ENCODE peak calls at places on chromosomes 12 and 14, in eight cellular contexts. One of them, this sample, is unnamed.

GRCh38 chr12:46364777-46365580 is 7.6 kb downstream of the SLC38A2 start:
- DNase-seq in hepatocyte: peak; percentile 42
- DNase-seq in lower lobe of right lung: no peak
- DNase-seq in GM23338: no peak
- DNase-seq in CD8-positive, alpha-beta T cell: no peak
- DNase-seq in endodermal cell: no peak
- DNase-seq in SK-N-SH: no peak
- DNase-seq in RWPE1: no peak
- DNase-seq in this sample: no peak

GRCh38 chr12:110279561-110279960 is 1.5 kb upstream of the ATP2A2 start:
- DNase-seq in hepatocyte: no peak
- DNase-seq in lower lobe of right lung: no peak
- DNase-seq in GM23338: peak; percentile 24
- DNase-seq in CD8-positive, alpha-beta T cell: no peak
- DNase-seq in endodermal cell: peak; percentile 59
- DNase-seq in SK-N-SH: no peak
- DNase-seq in RWPE1: no peak
- DNase-seq in this sample: no peak

GRCh38 chr14:68958553-68958952 is 20.5 kb downstream of the ACTN1 start:
- DNase-seq in hepatocyte: no peak
- DNase-seq in lower lobe of right lung: no peak
- DNase-seq in GM23338: no peak
- DNase-seq in CD8-positive, alpha-beta T cell: no peak
- DNase-seq in endodermal cell: no peak
- DNase-seq in SK-N-SH: no peak
- DNase-seq in RWPE1: no peak
- DNase-seq in this sample: no peak

GRCh38 chr14:50830932-50831703 is at the start of gene NIN:
- DNase-seq in hepatocyte: peak; percentile 92
- DNase-seq in lower lobe of right lung: peak; percentile 87
- DNase-seq in GM23338: peak; percentile 88
- DNase-seq in CD8-positive, alpha-beta T cell: peak; percentile 62
- DNase-seq in endodermal cell: peak; percentile 84
- DNase-seq in SK-N-SH: peak; percentile 94
- DNase-seq in RWPE1: peak; percentile 79
- DNase-seq in this sample: no peak

GRCh38 chr14:53912121-53912520 is 44.5 kb downstream of the BMP4 start:
- DNase-seq in hepatocyte: peak; percentile 42
- DNase-seq in lower lobe of right lung: no peak
- DNase-seq in GM23338: no peak
- DNase-seq in CD8-positive, alpha-beta T cell: no peak
- DNase-seq in endodermal cell: no peak
- DNase-seq in SK-N-SH: no peak
- DNase-seq in RWPE1: no peak
- DNase-seq in this sample: no peak

GRCh38 chr12:105574056-105574715 is 243.7 kb downstream of the C12orf75 start:
- DNase-seq in hepatocyte: no peak
- DNase-seq in lower lobe of right lung: no peak
- DNase-seq in GM23338: no peak
- DNase-seq in CD8-positive, alpha-beta T cell: no peak
- DNase-seq in endodermal cell: no peak
- DNase-seq in SK-N-SH: no peak
- DNase-seq in RWPE1: peak; percentile 37
- DNase-seq in this sample: no peak

GRCh38 chr12:55742719-55743130 is at the start of gene GDF11:
- DNase-seq in hepatocyte: peak; percentile 93
- DNase-seq in lower lobe of right lung: peak; percentile 74
- DNase-seq in GM23338: peak; percentile 91
- DNase-seq in CD8-positive, alpha-beta T cell: peak; percentile 67
- DNase-seq in endodermal cell: peak; percentile 95
- DNase-seq in SK-N-SH: no peak
- DNase-seq in RWPE1: peak; percentile 80
- DNase-seq in this sample: no peak

GRCh38 chr14:79165460-79166080 is 995.4 kb downstream of the NRXN3 start:
- DNase-seq in hepatocyte: no peak
- DNase-seq in lower lobe of right lung: no peak
- DNase-seq in GM23338: no peak
- DNase-seq in CD8-positive, alpha-beta T cell: no peak
- DNase-seq in endodermal cell: no peak
- DNase-seq in SK-N-SH: no peak
- DNase-seq in RWPE1: no peak
- DNase-seq in this sample: no peak

GRCh38 chr12:78210494-78210860 is 379.8 kb downstream of the NAV3 start:
- DNase-seq in hepatocyte: no peak
- DNase-seq in lower lobe of right lung: no peak
- DNase-seq in GM23338: no peak
- DNase-seq in CD8-positive, alpha-beta T cell: no peak
- DNase-seq in endodermal cell: no peak
- DNase-seq in SK-N-SH: no peak
- DNase-seq in RWPE1: no peak
- DNase-seq in this sample: no peak
- H3K27ac ChIP-seq in hepatocyte: no peak overlapping the region
- H3K27ac ChIP-seq in lower lobe of right lung: no peak overlapping the region
- H3K27ac ChIP-seq in GM23338: no peak overlapping the region
- H3K27ac ChIP-seq in CD8-positive, alpha-beta T cell: no peak overlapping the region
- H3K27ac ChIP-seq in endodermal cell: peak overlapping the region; percentile 84
- H3K27ac ChIP-seq in SK-N-SH: peak overlapping the region; percentile 2
- H3K27ac ChIP-seq in RWPE1: no peak overlapping the region
- H3K27ac ChIP-seq in this sample: peak overlapping the region; percentile 77

DNA sequence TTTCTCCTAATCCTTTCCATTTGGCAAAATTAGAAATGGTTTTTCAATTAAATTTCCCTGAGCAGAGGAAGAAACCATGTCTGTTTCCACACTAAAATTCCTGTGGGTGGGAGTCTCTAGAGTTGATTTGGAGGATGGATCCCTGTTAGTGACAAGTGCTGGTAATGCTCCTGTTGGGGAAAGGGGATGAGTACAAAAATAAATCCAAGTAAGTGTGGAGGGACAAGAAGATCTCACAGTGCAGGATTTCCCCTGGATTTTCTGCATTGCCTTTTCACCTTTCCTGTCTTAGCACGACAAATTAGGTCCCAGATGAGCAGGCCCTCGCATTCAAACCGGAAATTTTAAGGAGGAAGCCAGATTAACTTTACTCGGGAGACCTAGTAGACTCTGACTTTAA is 107.5 kb downstream of the DAD1 start:
- DNase-seq in hepatocyte: no peak
- DNase-seq in lower lobe of right lung: no peak
- DNase-seq in GM23338: no peak
- DNase-seq in CD8-positive, alpha-beta T cell: no peak
- DNase-seq in endodermal cell: no peak
- DNase-seq in SK-N-SH: no peak
- DNase-seq in RWPE1: no peak
- DNase-seq in this sample: no peak
- H3K27ac ChIP-seq in hepatocyte: no peak overlapping the region
- H3K27ac ChIP-seq in lower lobe of right lung: no peak overlapping the region
- H3K27ac ChIP-seq in GM23338: peak overlapping the region; percentile 28
- H3K27ac ChIP-seq in CD8-positive, alpha-beta T cell: no peak overlapping the region
- H3K27ac ChIP-seq in endodermal cell: no peak overlapping the region
- H3K27ac ChIP-seq in SK-N-SH: no peak overlapping the region
- H3K27ac ChIP-seq in RWPE1: no peak overlapping the region
- H3K27ac ChIP-seq in this sample: peak overlapping the region; percentile 42

GRCh38 chr12:57235728-57236131 is 6.2 kb downstream of the SHMT2 start:
- DNase-seq in hepatocyte: no peak
- DNase-seq in lower lobe of right lung: no peak
- DNase-seq in GM23338: no peak
- DNase-seq in CD8-positive, alpha-beta T cell: no peak
- DNase-seq in endodermal cell: no peak
- DNase-seq in SK-N-SH: no peak
- DNase-seq in RWPE1: no peak
- DNase-seq in this sample: no peak
- H3K27ac ChIP-seq in hepatocyte: no peak overlapping the region
- H3K27ac ChIP-seq in lower lobe of right lung: peak overlapping the region; percentile 36
- H3K27ac ChIP-seq in GM23338: no peak overlapping the region
- H3K27ac ChIP-seq in CD8-positive, alpha-beta T cell: no peak overlapping the region
- H3K27ac ChIP-seq in endodermal cell: no peak overlapping the region
- H3K27ac ChIP-seq in SK-N-SH: no peak overlapping the region
- H3K27ac ChIP-seq in RWPE1: peak overlapping the region; percentile 57
- H3K27ac ChIP-seq in this sample: peak overlapping the region; percentile 72

DNA sequence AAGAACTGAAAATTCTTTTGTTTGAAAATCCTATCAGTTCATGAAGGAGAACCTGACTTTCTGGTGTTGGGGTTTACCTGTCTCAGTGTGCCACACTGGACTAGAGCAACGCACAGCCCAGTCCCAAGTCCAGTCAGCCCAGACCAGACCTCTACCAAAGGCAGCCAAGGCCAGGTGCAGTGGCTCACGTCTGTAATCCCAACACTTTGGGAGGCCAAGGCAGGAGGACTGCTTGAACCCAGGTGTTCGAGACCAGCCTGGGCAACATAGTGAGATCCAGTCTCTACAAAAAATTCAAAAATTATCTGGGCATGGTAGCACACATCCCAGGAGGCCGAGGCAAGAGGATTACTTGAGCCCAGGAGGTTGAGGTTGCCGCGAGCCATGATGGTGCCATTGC is 4.6 kb downstream of the CCDC85C start:
- DNase-seq in hepatocyte: no peak
- DNase-seq in lower lobe of right lung: no peak
- DNase-seq in GM23338: no peak
- DNase-seq in CD8-positive, alpha-beta T cell: no peak
- DNase-seq in endodermal cell: no peak
- DNase-seq in SK-N-SH: no peak
- DNase-seq in RWPE1: no peak
- DNase-seq in this sample: no peak
- H3K27ac ChIP-seq in hepatocyte: peak overlapping the region; percentile 85
- H3K27ac ChIP-seq in lower lobe of right lung: no peak overlapping the region
- H3K27ac ChIP-seq in GM23338: no peak overlapping the region
- H3K27ac ChIP-seq in CD8-positive, alpha-beta T cell: no peak overlapping the region
- H3K27ac ChIP-seq in endodermal cell: no peak overlapping the region
- H3K27ac ChIP-seq in SK-N-SH: no peak overlapping the region
- H3K27ac ChIP-seq in RWPE1: peak overlapping the region; percentile 1
- H3K27ac ChIP-seq in this sample: no peak overlapping the region

DNA sequence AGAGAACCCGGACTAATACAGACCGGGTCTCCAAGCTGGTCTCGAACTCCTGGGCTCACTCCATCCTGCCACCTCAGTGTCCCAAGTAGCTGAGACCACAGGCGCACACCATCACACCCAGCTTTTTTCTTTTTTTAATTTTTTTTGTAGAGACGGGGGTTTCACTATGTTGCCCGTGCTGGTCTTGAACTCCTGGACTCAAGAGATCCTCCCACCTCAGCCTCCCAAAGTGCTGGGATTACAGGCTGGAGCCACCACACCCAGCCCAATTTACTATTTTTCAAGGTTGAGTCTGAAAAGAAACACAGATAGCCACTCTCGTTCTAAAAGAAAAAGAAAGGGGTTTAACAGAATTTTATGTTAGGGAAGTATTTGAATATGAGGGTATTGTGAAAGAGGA is 1.8 kb downstream of the ERO1A start:
- DNase-seq in hepatocyte: no peak
- DNase-seq in lower lobe of right lung: no peak
- DNase-seq in GM23338: no peak
- DNase-seq in CD8-positive, alpha-beta T cell: no peak
- DNase-seq in endodermal cell: no peak
- DNase-seq in SK-N-SH: no peak
- DNase-seq in RWPE1: no peak
- DNase-seq in this sample: no peak
- H3K27ac ChIP-seq in hepatocyte: peak overlapping the region; percentile 98
- H3K27ac ChIP-seq in lower lobe of right lung: no peak overlapping the region
- H3K27ac ChIP-seq in GM23338: no peak overlapping the region
- H3K27ac ChIP-seq in CD8-positive, alpha-beta T cell: no peak overlapping the region
- H3K27ac ChIP-seq in endodermal cell: no peak overlapping the region
- H3K27ac ChIP-seq in SK-N-SH: no peak overlapping the region
- H3K27ac ChIP-seq in RWPE1: peak overlapping the region; percentile 6
- H3K27ac ChIP-seq in this sample: no peak overlapping the region

DNA sequence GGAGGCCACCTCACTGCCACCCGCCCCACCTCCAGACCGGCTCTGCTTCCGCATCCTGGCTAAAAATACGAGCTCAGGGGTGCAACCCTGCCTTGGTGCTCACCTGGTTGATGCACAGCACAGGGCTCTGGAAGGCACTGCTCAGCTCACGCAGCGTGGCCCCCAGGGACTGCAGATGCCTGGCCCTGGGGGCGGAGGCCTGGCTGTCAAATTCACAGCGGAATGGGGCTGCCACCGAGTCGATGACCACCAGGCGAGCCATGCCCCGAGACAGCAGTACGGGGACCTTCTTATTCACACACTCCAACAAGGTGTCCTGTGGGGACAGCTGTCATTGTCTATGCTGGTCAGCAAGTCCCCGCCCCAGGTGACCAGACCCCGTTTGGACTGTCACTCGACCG is 16.0 kb downstream of the XRCC3 start:
- DNase-seq in hepatocyte: no peak
- DNase-seq in lower lobe of right lung: peak; percentile 37
- DNase-seq in GM23338: no peak
- DNase-seq in CD8-positive, alpha-beta T cell: no peak
- DNase-seq in endodermal cell: no peak
- DNase-seq in SK-N-SH: no peak
- DNase-seq in RWPE1: no peak
- DNase-seq in this sample: no peak
- H3K27ac ChIP-seq in hepatocyte: no peak overlapping the region
- H3K27ac ChIP-seq in lower lobe of right lung: peak overlapping the region; percentile 6
- H3K27ac ChIP-seq in GM23338: no peak overlapping the region
- H3K27ac ChIP-seq in CD8-positive, alpha-beta T cell: no peak overlapping the region
- H3K27ac ChIP-seq in endodermal cell: no peak overlapping the region
- H3K27ac ChIP-seq in SK-N-SH: no peak overlapping the region
- H3K27ac ChIP-seq in RWPE1: peak overlapping the region; percentile 99
- H3K27ac ChIP-seq in this sample: no peak overlapping the region

GRCh38 chr14:74299061-74299545 is 3.6 kb downstream of the ABCD4 start:
- DNase-seq in hepatocyte: no peak
- DNase-seq in lower lobe of right lung: no peak
- DNase-seq in GM23338: no peak
- DNase-seq in CD8-positive, alpha-beta T cell: no peak
- DNase-seq in endodermal cell: peak; percentile 88
- DNase-seq in SK-N-SH: no peak
- DNase-seq in RWPE1: no peak
- DNase-seq in this sample: no peak

GRCh38 chr14:74302160-74302628 is 540 bp downstream of the ABCD4 start:
- DNase-seq in hepatocyte: peak; percentile 63
- DNase-seq in lower lobe of right lung: no peak
- DNase-seq in GM23338: peak; percentile 64
- DNase-seq in CD8-positive, alpha-beta T cell: no peak
- DNase-seq in endodermal cell: no peak
- DNase-seq in SK-N-SH: peak; percentile 67
- DNase-seq in RWPE1: peak; percentile 55
- DNase-seq in this sample: no peak

GRCh38 chr14:74296037-74296467 is 6.7 kb downstream of the ABCD4 start:
- DNase-seq in hepatocyte: peak; percentile 51
- DNase-seq in lower lobe of right lung: no peak
- DNase-seq in GM23338: no peak
- DNase-seq in CD8-positive, alpha-beta T cell: no peak
- DNase-seq in endodermal cell: no peak
- DNase-seq in SK-N-SH: no peak
- DNase-seq in RWPE1: no peak
- DNase-seq in this sample: no peak

GRCh38 chr14:74302634-74303569 is at the start of gene ABCD4:
- DNase-seq in hepatocyte: peak; percentile 96
- DNase-seq in lower lobe of right lung: peak; percentile 96
- DNase-seq in GM23338: peak; percentile 99
- DNase-seq in CD8-positive, alpha-beta T cell: peak; percentile 78
- DNase-seq in endodermal cell: peak; percentile 99
- DNase-seq in SK-N-SH: peak; percentile 94
- DNase-seq in RWPE1: peak; percentile 87
- DNase-seq in this sample: no peak

GRCh38 chr14:74301594-74302159 is 1.1 kb downstream of the ABCD4 start:
- DNase-seq in hepatocyte: no peak
- DNase-seq in lower lobe of right lung: no peak
- DNase-seq in GM23338: no peak
- DNase-seq in CD8-positive, alpha-beta T cell: no peak
- DNase-seq in endodermal cell: no peak
- DNase-seq in SK-N-SH: no peak
- DNase-seq in RWPE1: no peak
- DNase-seq in this sample: no peak
- H3K27ac ChIP-seq in hepatocyte: peak overlapping the region; percentile 85
- H3K27ac ChIP-seq in lower lobe of right lung: peak overlapping the region; percentile 84
- H3K27ac ChIP-seq in GM23338: peak overlapping the region; percentile 64
- H3K27ac ChIP-seq in CD8-positive, alpha-beta T cell: no peak overlapping the region
- H3K27ac ChIP-seq in endodermal cell: no peak overlapping the region
- H3K27ac ChIP-seq in SK-N-SH: peak overlapping the region; percentile 77
- H3K27ac ChIP-seq in RWPE1: peak overlapping the region; percentile 62
- H3K27ac ChIP-seq in this sample: no peak overlapping the region

This sample was measured in vagina.